ENCODE peak calls at places on chromosomes 2 and 18, in seven cellular contexts. One of them, this sample, is unnamed.

GRCh38 chr2:66171530-66171929 is 263.4 kb upstream of the MEIS1 start:
- DNase-seq in astrocyte of the spinal cord: no peak
- DNase-seq in GM13977: no peak
- DNase-seq in neural progenitor cell: no peak
- DNase-seq in IMR-90: no peak
- DNase-seq in WTC11: no peak
- DNase-seq in cardiac muscle cell: no peak
- DNase-seq in this sample: no peak

GRCh38 chr2:19796036-19796703 is 105.6 kb downstream of the TTC32 start:
- DNase-seq in astrocyte of the spinal cord: peak
- DNase-seq in GM13977: no peak
- DNase-seq in neural progenitor cell: no peak
- DNase-seq in IMR-90: peak
- DNase-seq in WTC11: no peak
- DNase-seq in cardiac muscle cell: no peak
- DNase-seq in this sample: no peak

GRCh38 chr2:215811409-215812355 is 201.7 kb downstream of the MREG start:
- DNase-seq in astrocyte of the spinal cord: no peak
- DNase-seq in GM13977: peak
- DNase-seq in neural progenitor cell: no peak
- DNase-seq in IMR-90: no peak
- DNase-seq in WTC11: no peak
- DNase-seq in cardiac muscle cell: no peak
- DNase-seq in this sample: peak

GRCh38 chr2:112310906-112311305 is 35.5 kb downstream of the ZC3H6 start:
- DNase-seq in astrocyte of the spinal cord: no peak
- DNase-seq in GM13977: no peak
- DNase-seq in neural progenitor cell: peak
- DNase-seq in IMR-90: no peak
- DNase-seq in WTC11: no peak
- DNase-seq in cardiac muscle cell: no peak
- DNase-seq in this sample: no peak

GRCh38 chr2:230843130-230843529 is 21.6 kb upstream of the ITM2C start:
- DNase-seq in astrocyte of the spinal cord: no peak
- DNase-seq in GM13977: no peak
- DNase-seq in neural progenitor cell: no peak
- DNase-seq in IMR-90: no peak
- DNase-seq in WTC11: no peak
- DNase-seq in cardiac muscle cell: no peak
- DNase-seq in this sample: no peak

GRCh38 chr2:101961287-101962242 is 30.2 kb upstream of the IL1R2 start:
- DNase-seq in astrocyte of the spinal cord: peak
- DNase-seq in GM13977: no peak
- DNase-seq in neural progenitor cell: no peak
- DNase-seq in IMR-90: peak
- DNase-seq in WTC11: no peak
- DNase-seq in cardiac muscle cell: peak
- DNase-seq in this sample: no peak

GRCh38 chr2:96832751-96833507 is 10.9 kb downstream of the ANKRD23 start:
- DNase-seq in astrocyte of the spinal cord: peak
- DNase-seq in GM13977: no peak
- DNase-seq in neural progenitor cell: peak
- DNase-seq in IMR-90: peak
- DNase-seq in WTC11: peak
- DNase-seq in cardiac muscle cell: peak
- DNase-seq in this sample: no peak

GRCh38 chr2:55148269-55148668 is 83.8 kb downstream of the CLHC1 start:
- DNase-seq in astrocyte of the spinal cord: peak
- DNase-seq in GM13977: no peak
- DNase-seq in neural progenitor cell: no peak
- DNase-seq in IMR-90: peak
- DNase-seq in WTC11: no peak
- DNase-seq in cardiac muscle cell: no peak
- DNase-seq in this sample: no peak

GRCh38 chr2:235666240-235666781 is 172.5 kb downstream of the AGAP1 start:
- DNase-seq in astrocyte of the spinal cord: peak
- DNase-seq in GM13977: no peak
- DNase-seq in neural progenitor cell: peak
- DNase-seq in IMR-90: peak
- DNase-seq in WTC11: no peak
- DNase-seq in cardiac muscle cell: peak
- DNase-seq in this sample: no peak

GRCh38 chr18:63837556-63837955 is 49.9 kb upstream of the SERPINB2 start:
- DNase-seq in astrocyte of the spinal cord: no peak
- DNase-seq in GM13977: no peak
- DNase-seq in neural progenitor cell: no peak
- DNase-seq in IMR-90: no peak
- DNase-seq in WTC11: no peak
- DNase-seq in cardiac muscle cell: no peak
- DNase-seq in this sample: no peak

GRCh38 chr2:86189782-86190416 is 5.4 kb downstream of the IMMT start:
- DNase-seq in astrocyte of the spinal cord: no peak
- DNase-seq in GM13977: no peak
- DNase-seq in neural progenitor cell: no peak
- DNase-seq in IMR-90: no peak
- DNase-seq in WTC11: no peak
- DNase-seq in cardiac muscle cell: no peak
- DNase-seq in this sample: no peak

DNA sequence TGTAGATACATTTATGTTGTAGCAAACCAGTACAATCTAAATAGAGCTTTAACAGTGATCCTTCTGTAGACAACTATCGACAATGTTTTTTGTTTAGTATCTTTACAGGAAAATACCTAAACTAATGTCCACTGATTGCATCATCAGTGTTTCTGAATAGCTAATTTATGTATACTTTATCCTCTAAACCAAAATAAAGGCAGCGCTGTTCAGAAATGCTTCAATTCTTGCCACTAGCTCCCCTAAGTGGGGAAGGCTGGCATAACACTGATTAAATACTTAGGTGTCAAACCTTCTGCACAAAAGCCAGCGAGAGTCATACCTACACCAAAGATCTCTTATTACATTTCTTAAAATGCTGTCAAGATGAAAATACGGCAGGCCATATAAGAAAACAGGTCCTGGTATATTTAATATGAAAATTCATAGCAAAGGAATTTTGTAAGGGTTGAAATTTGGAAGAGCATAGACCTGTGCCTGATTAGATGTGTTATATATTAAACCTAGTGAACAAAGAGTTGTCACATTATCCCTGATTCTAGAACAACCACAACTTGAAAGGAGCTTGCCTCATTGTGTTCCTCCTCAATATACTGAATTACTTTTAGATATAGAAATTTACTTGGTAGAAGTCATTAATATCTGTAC is 1693.4 kb upstream of the SLC39A10 start:
- DNase-seq in astrocyte of the spinal cord: peak
- DNase-seq in GM13977: peak
- DNase-seq in neural progenitor cell: peak
- DNase-seq in IMR-90: no peak
- DNase-seq in WTC11: peak
- DNase-seq in cardiac muscle cell: peak
- DNase-seq in this sample: peak
- TF ChIP-seq CTCF in astrocyte of the spinal cord: peak
- TF ChIP-seq CTCF in GM13977: peak
- TF ChIP-seq CTCF in neural progenitor cell: peak
- TF ChIP-seq CTCF in IMR-90: no peak
- TF ChIP-seq CTCF in WTC11: peak
- TF ChIP-seq CTCF in cardiac muscle cell: peak
- TF ChIP-seq CTCF in this sample: no peak

GRCh38 chr2:32715391-32715841 is 87.6 kb downstream of the TTC27 start:
- DNase-seq in astrocyte of the spinal cord: peak
- DNase-seq in GM13977: peak
- DNase-seq in neural progenitor cell: no peak
- DNase-seq in IMR-90: peak
- DNase-seq in WTC11: no peak
- DNase-seq in cardiac muscle cell: no peak
- DNase-seq in this sample: peak
- TF ChIP-seq CTCF in astrocyte of the spinal cord: no peak
- TF ChIP-seq CTCF in GM13977: no peak
- TF ChIP-seq CTCF in neural progenitor cell: no peak
- TF ChIP-seq CTCF in IMR-90: no peak
- TF ChIP-seq CTCF in WTC11: no peak
- TF ChIP-seq CTCF in cardiac muscle cell: no peak
- TF ChIP-seq CTCF in this sample: no peak

DNA sequence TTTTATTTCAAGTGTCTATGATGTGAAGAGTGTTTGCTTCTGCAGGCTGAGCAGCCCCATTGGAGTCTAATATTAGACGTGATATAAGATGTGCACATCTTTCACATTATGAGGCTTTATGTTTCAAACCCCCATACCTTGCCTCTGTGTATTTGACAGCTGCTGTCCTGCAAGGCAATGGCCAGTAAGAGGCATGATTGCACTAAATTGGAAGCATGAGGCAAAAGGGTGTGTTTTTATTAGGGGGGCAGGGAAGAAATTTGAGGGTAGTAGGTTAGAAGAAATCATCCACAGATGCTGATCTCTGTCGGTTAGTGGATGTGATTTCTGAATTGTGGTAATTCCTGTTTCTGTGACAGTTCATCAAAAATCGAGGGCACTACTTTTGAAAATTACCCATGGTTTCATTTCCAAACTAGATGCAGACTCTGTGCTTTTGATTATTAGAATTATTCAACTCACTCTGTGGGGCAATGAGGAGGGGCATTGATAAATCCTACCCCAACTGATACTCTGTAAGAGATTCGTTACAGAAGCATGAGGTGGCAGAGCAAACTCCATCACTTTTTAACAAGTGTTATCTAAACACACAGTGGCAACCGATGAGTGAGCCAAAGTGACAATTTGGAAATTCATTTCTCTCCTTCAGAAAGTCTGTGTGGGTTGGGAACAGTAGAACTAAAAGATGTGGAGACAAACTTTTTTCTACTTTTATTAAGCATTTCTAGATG is 452.9 kb downstream of the ARHGAP15 start:
- DNase-seq in astrocyte of the spinal cord: no peak
- DNase-seq in GM13977: no peak
- DNase-seq in neural progenitor cell: peak
- DNase-seq in IMR-90: peak
- DNase-seq in WTC11: no peak
- DNase-seq in cardiac muscle cell: peak
- DNase-seq in this sample: no peak
- TF ChIP-seq CTCF in astrocyte of the spinal cord: peak
- TF ChIP-seq CTCF in GM13977: no peak
- TF ChIP-seq CTCF in neural progenitor cell: peak
- TF ChIP-seq CTCF in IMR-90: peak
- TF ChIP-seq CTCF in WTC11: no peak
- TF ChIP-seq CTCF in cardiac muscle cell: peak
- TF ChIP-seq CTCF in this sample: no peak

GRCh38 chr2:120687210-120687609 is 48.5 kb upstream of the GLI2 start:
- DNase-seq in astrocyte of the spinal cord: no peak
- DNase-seq in GM13977: no peak
- DNase-seq in neural progenitor cell: no peak
- DNase-seq in IMR-90: no peak
- DNase-seq in WTC11: no peak
- DNase-seq in cardiac muscle cell: no peak
- DNase-seq in this sample: no peak

GRCh38 chr2:120684225-120684624 is 51.4 kb upstream of the GLI2 start:
- DNase-seq in astrocyte of the spinal cord: no peak
- DNase-seq in GM13977: no peak
- DNase-seq in neural progenitor cell: no peak
- DNase-seq in IMR-90: peak
- DNase-seq in WTC11: no peak
- DNase-seq in cardiac muscle cell: no peak
- DNase-seq in this sample: no peak

GRCh38 chr2:120685403-120686297 is 50.0 kb upstream of the GLI2 start:
- DNase-seq in astrocyte of the spinal cord: no peak
- DNase-seq in GM13977: no peak
- DNase-seq in neural progenitor cell: no peak
- DNase-seq in IMR-90: no peak
- DNase-seq in WTC11: no peak
- DNase-seq in cardiac muscle cell: no peak
- DNase-seq in this sample: no peak

GRCh38 chr2:120684691-120685402 is 50.8 kb upstream of the GLI2 start:
- DNase-seq in astrocyte of the spinal cord: peak
- DNase-seq in GM13977: no peak
- DNase-seq in neural progenitor cell: no peak
- DNase-seq in IMR-90: peak
- DNase-seq in WTC11: no peak
- DNase-seq in cardiac muscle cell: no peak
- DNase-seq in this sample: no peak

GRCh38 chr2:120686511-120687168 is 49.0 kb upstream of the GLI2 start:
- DNase-seq in astrocyte of the spinal cord: no peak
- DNase-seq in GM13977: no peak
- DNase-seq in neural progenitor cell: no peak
- DNase-seq in IMR-90: no peak
- DNase-seq in WTC11: peak
- DNase-seq in cardiac muscle cell: no peak
- DNase-seq in this sample: no peak
- TF ChIP-seq CTCF in astrocyte of the spinal cord: peak
- TF ChIP-seq CTCF in GM13977: peak
- TF ChIP-seq CTCF in neural progenitor cell: peak
- TF ChIP-seq CTCF in IMR-90: peak
- TF ChIP-seq CTCF in WTC11: peak
- TF ChIP-seq CTCF in cardiac muscle cell: peak
- TF ChIP-seq CTCF in this sample: no peak